ENCODE peak calls at places on chromosomes 3 and 15, in seven cellular contexts. L, C, F, V, W, Z and H are unnamed samples.
A peak's percentile ranks its signal among the peaks of the same experiment; 100 is the strongest.

GRCh38 chr3:66397745-66398144 is 103.1 kb downstream of the LRIG1 start:
- DNase-seq in L (no peak), C (no peak), F (no peak), V (no peak), W (no peak), Z (no peak), H (no peak)

GRCh38 chr15:34799149-34799824 is 3.9 kb upstream of the ACTC1 start:
- DNase-seq in L (no peak), C (peak; percentile 35), F (no peak), V (no peak), W (peak; percentile 83), Z (no peak), H (no peak)

GRCh38 chr3:70519005-70519404 is 206.6 kb upstream of the MDFIC2 start:
- DNase-seq in L (no peak), C (no peak), F (no peak), V (no peak), W (no peak), Z (no peak), H (no peak)

GRCh38 chr3:144989756-144990155 is 1018.1 kb downstream of the DIPK2A start:
- DNase-seq in L (no peak), C (no peak), F (no peak), V (no peak), W (no peak), Z (no peak), H (no peak)

GRCh38 chr3:112676659-112677234 is 35.8 kb upstream of the CCDC80 start:
- DNase-seq in L (peak; percentile 33), C (peak; percentile 12), F (peak; percentile 50), V (peak; percentile 96), W (no peak), Z (peak; percentile 29), H (peak; percentile 29)

GRCh38 chr3:133948131-133948810 is 52.6 kb upstream of the RAB6B start:
- DNase-seq in L (no peak), C (no peak), F (no peak), V (no peak), W (no peak), Z (no peak), H (no peak)

GRCh38 chr3:123914829-123915228 is 30.7 kb upstream of the MYLK start:
- DNase-seq in L (no peak), C (no peak), F (no peak), V (no peak), W (no peak), Z (no peak), H (no peak)

GRCh38 chr3:124364230-124365022 is 365.8 kb upstream of the UMPS start:
- DNase-seq in L (no peak), C (no peak), F (no peak), V (no peak), W (no peak), Z (no peak), H (no peak)

GRCh38 chr15:82709081-82709420 is 624 bp downstream of the AP3B2 start:
- DNase-seq in L (no peak), C (no peak), F (no peak), V (no peak), W (no peak), Z (no peak), H (no peak)

GRCh38 chr15:60898896-60899295 is 330.2 kb downstream of the RORA start:
- DNase-seq in L (no peak), C (no peak), F (no peak), V (peak; percentile 23), W (no peak), Z (no peak), H (no peak)

GRCh38 chr3:82194870-82195269 is 433.4 kb upstream of the GBE1 start:
- DNase-seq in L (no peak), C (no peak), F (no peak), V (no peak), W (no peak), Z (no peak), H (no peak)

GRCh38 chr15:74725241-74725774 is at the start of gene CYP1A1:
- DNase-seq in L (no peak), C (no peak), F (no peak), V (no peak), W (peak; percentile 69), Z (no peak), H (no peak)

GRCh38 chr15:63601026-63601726 is 4.0 kb downstream of the FBXL22 start:
- DNase-seq in L (no peak), C (no peak), F (peak; percentile 37), V (no peak), W (peak; percentile 77), Z (no peak), H (peak; percentile 41)

GRCh38 chr3:39090922-39091321 is 16.5 kb downstream of the GORASP1 start:
- DNase-seq in L (no peak), C (no peak), F (no peak), V (no peak), W (no peak), Z (no peak), H (no peak)

GRCh38 chr15:31482122-31482922 is 155.7 kb downstream of the KLF13 start:
- DNase-seq in L (no peak), C (no peak), F (no peak), V (no peak), W (no peak), Z (no peak), H (no peak)

GRCh38 chr3:192090586-192090985 is 629.6 kb downstream of the PYDC2 start:
- DNase-seq in L (no peak), C (no peak), F (no peak), V (no peak), W (no peak), Z (peak; percentile 19), H (no peak)

GRCh38 chr3:72938471-72939265 is 50.8 kb downstream of the GXYLT2 start:
- DNase-seq in L (no peak), C (peak; percentile 48), F (peak; percentile 30), V (no peak), W (peak; percentile 74), Z (peak; percentile 81), H (peak; percentile 29)
- TF ChIP-seq POLR2AphosphoS5 in L (no peak), C (no peak), F (no peak), V (no peak), W (no peak), Z (no peak), H (no peak)

DNA sequence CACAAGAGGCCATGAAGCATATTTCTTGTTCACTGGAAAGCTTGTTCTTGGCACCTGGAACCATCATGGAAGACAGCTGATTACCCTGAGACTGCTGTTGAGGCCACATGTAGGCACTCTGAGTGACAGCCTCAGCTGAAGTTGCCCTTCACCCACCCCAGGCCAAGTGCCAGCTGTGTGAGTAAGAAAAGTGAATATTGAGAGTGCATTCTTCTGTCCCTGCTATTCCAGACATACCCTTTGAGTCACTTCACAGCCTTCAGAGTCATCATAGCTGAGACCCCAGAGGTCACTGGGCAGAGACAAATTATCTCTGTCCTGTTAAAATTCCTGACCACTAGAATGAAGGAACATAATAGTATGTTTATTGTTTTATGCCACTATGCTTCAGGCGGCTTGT is 79.6 kb downstream of the NFKBIZ start:
- DNase-seq in L (no peak), C (no peak), F (no peak), V (no peak), W (no peak), Z (no peak), H (no peak)
- TF ChIP-seq TAF1 in L (no peak), C (no peak), F (no peak), V (no peak), W (no peak), Z (no peak), H (no peak)

DNA sequence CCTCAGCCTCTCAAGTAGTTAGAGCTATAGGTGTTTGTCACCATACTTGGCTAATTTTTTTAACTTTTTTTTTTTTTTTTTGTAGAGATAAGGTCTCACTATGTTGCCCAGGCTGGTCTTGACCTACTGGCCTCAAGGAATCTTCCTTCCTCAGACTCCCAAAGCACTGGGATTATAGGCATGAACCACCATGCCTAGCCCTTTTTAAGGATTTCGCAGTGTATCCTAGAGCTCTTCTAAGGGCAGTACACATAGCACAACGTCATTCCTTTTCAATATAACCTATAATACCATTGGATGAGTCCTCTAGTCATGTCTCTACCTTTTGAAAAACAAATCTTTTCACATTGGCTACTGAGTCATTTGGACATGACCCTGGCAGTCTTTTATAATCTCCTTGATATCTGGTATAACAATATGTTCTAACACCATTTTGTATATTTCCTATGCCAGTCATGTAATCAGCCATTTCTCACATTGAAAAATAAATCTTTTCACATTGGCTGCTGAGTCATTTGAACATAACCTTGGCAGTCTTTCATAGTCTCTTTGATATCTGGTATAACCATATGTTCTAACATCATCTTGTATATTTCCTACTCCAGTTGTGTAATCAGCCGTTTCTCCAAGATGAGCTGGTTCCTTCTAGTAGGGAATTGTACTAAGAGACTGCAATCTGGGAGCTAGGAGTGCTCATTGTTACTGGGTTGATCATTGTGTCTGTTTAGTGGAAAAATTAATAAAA is 944.7 kb downstream of the MCTP2 start:
- DNase-seq in L (no peak), C (no peak), F (no peak), V (no peak), W (no peak), Z (no peak), H (no peak)
- TF ChIP-seq POLR2AphosphoS5 in L (no peak), C (peak; percentile 23), F (no peak), V (no peak), W (no peak), Z (no peak), H (no peak)

GRCh38 chr15:78211189-78211921 is 23.0 kb downstream of the ACSBG1 start:
- DNase-seq in L (no peak), C (no peak), F (no peak), V (no peak), W (no peak), Z (no peak), H (no peak)

GRCh38 chr15:78210349-78210717 is 24.0 kb downstream of the ACSBG1 start:
- DNase-seq in L (no peak), C (no peak), F (no peak), V (no peak), W (no peak), Z (no peak), H (no peak)

GRCh38 chr15:78208341-78208844 is 26.0 kb downstream of the ACSBG1 start:
- DNase-seq in L (no peak), C (no peak), F (no peak), V (no peak), W (no peak), Z (no peak), H (no peak)

GRCh38 chr15:78208887-78209645 is 25.3 kb downstream of the ACSBG1 start:
- DNase-seq in L (no peak), C (no peak), F (no peak), V (no peak), W (no peak), Z (no peak), H (no peak)

GRCh38 chr15:78209646-78210348 is 24.6 kb downstream of the ACSBG1 start:
- DNase-seq in L (no peak), C (no peak), F (no peak), V (no peak), W (no peak), Z (no peak), H (no peak)
- TF ChIP-seq TAF1 in L (no peak), C (no peak), F (no peak), V (no peak), W (no peak), Z (no peak), H (no peak)

GRCh38 chr15:90956551-90957104 is 1.9 kb downstream of the RCCD1 start:
- DNase-seq in L (no peak), C (peak; percentile 37), F (peak; percentile 90), V (no peak), W (peak; percentile 96), Z (no peak), H (peak; percentile 89)
- TF ChIP-seq POLR2AphosphoS5 in L (peak; percentile 70), C (no peak), F (no peak), V (no peak), W (no peak), Z (no peak), H (no peak)